ENCODE peak calls at places on chromosomes 1 and 21, in five cellular contexts. H is SK-N-SH, S is HEK293T, A is HepG2, D is GM12878. I is an unnamed sample.

GRCh38 chr1:85259118-85259865 is at the start of gene C1orf52:
- DNase-seq in H (peak; percentile 95), S (peak; percentile 96), A (peak; percentile 78), D (no peak), I (peak; percentile 91)

GRCh38 chr21:39121600-39122355 is 61.5 kb downstream of the PSMG1 start:
- DNase-seq in H (no peak), S (no peak), A (no peak), D (no peak), I (no peak)

GRCh38 chr1:60697204-60697994 is 385.0 kb upstream of the NFIA start:
- DNase-seq in H (peak; percentile 57), S (no peak), A (no peak), D (no peak), I (no peak)

GRCh38 chr1:230761443-230762167 is 14.4 kb downstream of the CAPN9 start:
- DNase-seq in H (no peak), S (no peak), A (no peak), D (no peak), I (no peak)

GRCh38 chr1:230760360-230760827 is 13.2 kb downstream of the CAPN9 start:
- DNase-seq in H (no peak), S (no peak), A (peak; percentile 58), D (no peak), I (no peak)

GRCh38 chr1:115138973-115139372 is 49.7 kb upstream of the TSPAN2 start:
- DNase-seq in H (peak; percentile 87), S (peak; percentile 90), A (peak; percentile 63), D (peak; percentile 9), I (peak; percentile 83)

GRCh38 chr21:43859747-43860214 is 5.2 kb upstream of the AGPAT3 start:
- DNase-seq in H (no peak), S (no peak), A (no peak), D (no peak), I (no peak)

GRCh38 chr1:41331546-41331917 is 29.7 kb upstream of the FOXO6 start:
- DNase-seq in H (no peak), S (no peak), A (no peak), D (no peak), I (no peak)

GRCh38 chr1:24683713-24684162 is 40.6 kb downstream of the SRRM1 start:
- DNase-seq in H (no peak), S (no peak), A (peak; percentile 59), D (no peak), I (peak; percentile 24)

GRCh38 chr21:26756491-26757159 is 88.6 kb downstream of the ADAMTS1 start:
- DNase-seq in H (no peak), S (no peak), A (no peak), D (no peak), I (no peak)

GRCh38 chr1:160137216-160137862 is 14.1 kb upstream of the ATP1A4 start:
- DNase-seq in H (no peak), S (no peak), A (no peak), D (no peak), I (no peak)

GRCh38 chr1:47113178-47113577 is 24.1 kb upstream of the CYP4A22 start:
- DNase-seq in H (no peak), S (no peak), A (no peak), D (no peak), I (no peak)

DNA sequence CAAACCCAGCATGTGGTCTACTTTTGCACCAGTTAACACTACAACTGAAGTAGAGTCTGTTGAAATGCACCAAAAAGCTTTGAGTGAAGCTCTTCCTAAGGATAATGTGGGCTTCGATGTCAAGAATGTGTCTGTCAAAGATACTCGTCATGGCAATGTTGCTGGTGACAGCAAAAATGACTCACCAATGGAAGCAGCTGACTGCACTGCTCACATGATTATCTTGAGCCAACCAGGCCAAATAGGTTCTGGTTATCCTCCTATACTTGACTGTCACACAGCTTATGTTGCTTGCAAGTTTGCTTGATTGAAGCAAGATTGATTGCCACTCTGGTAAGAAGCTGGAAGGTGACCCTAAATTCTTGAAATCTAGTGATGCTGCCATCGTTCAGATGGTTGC is 85.2 kb downstream of the DENND1B start:
- DNase-seq in H (no peak), S (no peak), A (no peak), D (no peak), I (no peak)
- TF ChIP-seq FOXM1 in H (no peak), S (no peak), A (no peak), D (no peak), I (no peak)

GRCh38 chr1:17120962-17121837 is 1.9 kb upstream of the PADI2 start:
- DNase-seq in H (no peak), S (no peak), A (peak; percentile 45), D (no peak), I (no peak)
- TF ChIP-seq FOXM1 in H (no peak), S (no peak), A (no peak), D (no peak), I (no peak)

GRCh38 chr1:102099916-102100315 is 103.2 kb upstream of the OLFM3 start:
- DNase-seq in H (no peak), S (no peak), A (no peak), D (no peak), I (no peak)

GRCh38 chr1:102098536-102098935 is 101.8 kb upstream of the OLFM3 start:
- DNase-seq in H (no peak), S (no peak), A (no peak), D (no peak), I (no peak)

GRCh38 chr1:102098081-102098480 is 101.4 kb upstream of the OLFM3 start:
- DNase-seq in H (no peak), S (no peak), A (no peak), D (no peak), I (no peak)

GRCh38 chr1:102096162-102096561 is 99.4 kb upstream of the OLFM3 start:
- DNase-seq in H (no peak), S (no peak), A (no peak), D (no peak), I (no peak)

DNA sequence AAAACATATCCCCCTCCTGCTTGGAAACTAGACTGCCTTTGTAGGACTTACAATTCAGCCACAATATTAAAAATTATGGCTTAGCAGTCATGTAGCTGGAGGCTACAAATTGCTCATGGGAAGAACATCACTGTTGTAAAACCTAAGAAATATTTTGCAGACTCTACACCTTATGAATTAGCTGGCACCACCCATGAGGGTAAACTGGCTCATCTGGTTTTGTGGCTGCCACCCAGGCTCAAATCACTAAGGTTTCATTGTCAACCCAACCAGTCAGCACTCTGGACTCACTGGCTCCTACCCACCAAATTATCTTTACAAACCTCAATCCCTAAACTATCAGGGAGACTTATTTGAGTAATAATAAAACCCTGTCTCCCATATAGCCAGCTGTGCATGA is 100.7 kb upstream of the OLFM3 start:
- DNase-seq in H (no peak), S (no peak), A (no peak), D (no peak), I (no peak)
- TF ChIP-seq FOXM1 in H (no peak), S (no peak), A (no peak), D (no peak), I (no peak)

DNA sequence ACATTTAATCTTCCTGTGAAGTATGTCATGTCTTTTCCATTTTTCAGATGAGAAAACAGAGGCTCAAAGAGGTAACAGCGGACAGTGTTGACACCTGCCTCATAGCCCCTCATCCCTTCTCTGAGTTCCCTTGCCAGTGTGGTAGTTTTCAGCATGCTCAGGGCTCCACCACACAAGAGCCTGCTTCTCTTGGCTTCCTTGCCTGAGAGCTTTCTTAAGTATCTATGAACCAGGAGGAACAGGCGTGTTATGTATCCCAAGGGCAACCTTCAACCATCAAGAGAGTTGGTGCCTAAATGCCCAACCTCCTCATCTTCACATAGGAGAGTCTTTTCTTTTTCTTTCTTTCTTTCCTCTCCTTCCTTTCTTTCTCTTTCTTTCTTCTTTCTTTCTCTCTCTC is 5.9 kb upstream of the PAFAH2 start:
- DNase-seq in H (no peak), S (no peak), A (no peak), D (no peak), I (no peak)
- TF ChIP-seq FOXM1 in H (no peak), S (no peak), A (no peak), D (no peak), I (no peak)

GRCh38 chr1:169484107-169484506 is 1.6 kb downstream of the SLC19A2 start:
- DNase-seq in H (no peak), S (no peak), A (no peak), D (no peak), I (peak; percentile 17)

GRCh38 chr1:169486281-169486904 is 649 bp upstream of the SLC19A2 start:
- DNase-seq in H (no peak), S (no peak), A (no peak), D (no peak), I (no peak)

GRCh38 chr1:169483500-169483966 is 2.2 kb downstream of the SLC19A2 start:
- DNase-seq in H (no peak), S (peak; percentile 67), A (peak; percentile 72), D (no peak), I (peak; percentile 72)

GRCh38 chr1:169485427-169486280 is at the start of gene SLC19A2:
- DNase-seq in H (peak; percentile 97), S (peak; percentile 97), A (peak; percentile 98), D (peak; percentile 91), I (peak; percentile 100)

DNA sequence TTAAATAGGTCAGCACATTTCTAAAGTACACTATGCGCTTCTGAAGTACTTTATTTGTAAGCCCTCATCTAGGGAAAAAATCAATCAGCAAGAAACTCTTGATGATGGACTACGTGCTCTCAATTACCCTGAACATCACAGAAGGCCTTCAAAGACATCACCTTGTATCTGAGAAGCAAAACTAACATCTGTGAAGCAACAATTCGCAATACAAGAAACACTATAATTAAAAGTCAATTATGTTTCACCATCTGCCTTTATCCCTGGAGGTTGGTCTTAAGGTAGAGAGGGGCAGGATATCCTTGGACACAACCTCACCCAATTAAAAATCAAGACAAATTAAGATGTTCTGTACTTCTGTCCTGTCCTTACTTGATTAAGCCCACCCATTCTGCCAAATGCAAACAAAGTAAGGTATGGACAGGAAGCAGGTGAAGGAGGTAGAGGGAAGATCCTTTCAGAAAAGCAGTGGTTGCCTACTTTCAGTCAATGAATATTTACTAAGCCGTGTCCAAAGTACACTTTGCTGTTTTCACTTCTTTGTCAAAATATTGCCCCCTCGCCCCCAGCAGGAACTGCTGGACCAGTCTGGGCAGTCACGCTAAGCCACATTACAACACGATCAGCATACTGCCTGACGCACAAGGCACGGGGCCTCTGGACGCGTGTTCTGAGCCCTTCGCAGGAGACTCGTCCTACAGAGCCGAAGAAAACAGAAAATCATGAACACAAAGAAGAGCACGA is 889 bp downstream of the SLC19A2 start:
- DNase-seq in H (peak; percentile 44), S (peak; percentile 43), A (peak; percentile 85), D (no peak), I (peak; percentile 70)
- TF ChIP-seq FOXM1 in H (no peak), S (no peak), A (no peak), D (no peak), I (no peak)